ENCODE peak calls at places on chromosomes 6 and 20, in eight cellular contexts. L is heart right ventricle; F is ecto neural progenitor cell; O is fibroblast of pulmonary artery; M is GOT3; S is H7; B is activated CD4-positive, alpha-beta T cell treated with anti-CD3 and anti-CD28 coated beads for 1 hour; Z is HFFc6. J is an unnamed sample.

GRCh38 chr6:53624491-53624890 is 41.1 kb downstream of the KLHL31 start:
- DNase-seq in B (no peak), Z (no peak), F (no peak), L (no peak), S (no peak), M (no peak), O (no peak), J (no peak)

GRCh38 chr6:155787168-155787567 is 331.5 kb upstream of the NOX3 start:
- DNase-seq in B (no peak), S (no peak), M (no peak), L (no peak), O (no peak), F (no peak), Z (no peak), J (no peak)

GRCh38 chr6:84252140-84252539 is 24.7 kb upstream of the CEP162 start:
- DNase-seq in L (no peak), Z (no peak), S (no peak), F (no peak), B (no peak), O (peak; percentile 57), M (no peak), J (no peak)

GRCh38 chr6:52909131-52909530 is 367 bp downstream of the GSTA3 start:
- DNase-seq in M (no peak), Z (no peak), S (no peak), O (no peak), F (no peak), L (no peak), B (no peak), J (no peak)

GRCh38 chr20:60407011-60407771 is 449.0 kb downstream of the CDH26 start:
- DNase-seq in F (no peak), M (no peak), S (no peak), B (no peak), L (no peak), O (no peak), Z (no peak), J (no peak)

GRCh38 chr6:157514659-157515496 is 133.9 kb downstream of the ZDHHC14 start:
- DNase-seq in B (no peak), F (no peak), L (no peak), M (no peak), S (no peak), Z (peak; percentile 79), O (peak; percentile 61), J (peak; percentile 67)

GRCh38 chr20:38673731-38674177 is 50.5 kb upstream of the SLC32A1 start:
- DNase-seq in B (no peak), L (no peak), S (no peak), F (no peak), Z (no peak), M (no peak), O (no peak), J (no peak)

GRCh38 chr6:52511572-52512151 is 65.2 kb downstream of the TRAM2 start:
- DNase-seq in O (no peak), L (no peak), B (no peak), F (no peak), M (no peak), Z (peak; percentile 65), S (no peak), J (no peak)

GRCh38 chr6:4403828-4404227 is 268.5 kb upstream of the ECI2 start:
- DNase-seq in B (no peak), M (no peak), L (no peak), S (no peak), Z (no peak), O (peak; percentile 37), F (no peak), J (no peak)

GRCh38 chr6:20657274-20657800 is 123.1 kb downstream of the CDKAL1 start:
- DNase-seq in F (no peak), L (no peak), O (no peak), Z (no peak), S (no peak), B (no peak), M (no peak), J (no peak)

GRCh38 chr6:37314803-37315515 is 38.8 kb upstream of the RNF8 start:
- DNase-seq in Z (no peak), M (no peak), O (peak; percentile 90), B (no peak), F (no peak), S (peak; percentile 53), L (no peak), J (peak; percentile 36)

GRCh38 chr6:111472933-111473435 is 10.0 kb downstream of the REV3L start:
- DNase-seq in F (no peak), S (no peak), O (no peak), M (no peak), Z (no peak), L (no peak), B (no peak), J (no peak)

GRCh38 chr6:107636486-107636885 is 146.6 kb downstream of the SOBP start:
- DNase-seq in O (no peak), F (no peak), Z (no peak), M (no peak), L (no peak), B (no peak), S (peak; percentile 78), J (no peak)

GRCh38 chr6:132865364-132865763 is 51.0 kb downstream of the RPS12 start:
- DNase-seq in B (no peak), O (no peak), S (no peak), Z (no peak), L (no peak), F (no peak), M (no peak), J (no peak)

GRCh38 chr20:62043131-62043914 is 22.4 kb downstream of the TAF4 start:
- DNase-seq in Z (no peak), O (peak; percentile 62), L (peak; percentile 2), F (no peak), M (no peak), S (no peak), B (no peak), J (no peak)

GRCh38 chr20:59441860-59442810 is 141.7 kb downstream of the EDN3 start:
- DNase-seq in F (no peak), Z (no peak), O (no peak), S (no peak), L (no peak), M (no peak), B (no peak), J (no peak)

GRCh38 chr6:22886881-22887581 is 317.7 kb downstream of the HDGFL1 start:
- DNase-seq in O (peak; percentile 23), F (no peak), S (no peak), L (no peak), M (no peak), Z (peak; percentile 53), B (no peak), J (no peak)

GRCh38 chr6:5012531-5012930 is 8.7 kb upstream of the RPP40 start:
- DNase-seq in M (no peak), B (no peak), L (no peak), O (peak; percentile 33), F (no peak), S (no peak), Z (peak; percentile 55), J (no peak)

GRCh38 chr6:130843575-130844320 is 16.5 kb downstream of the SMLR1 start:
- DNase-seq in Z (peak; percentile 54), L (no peak), B (no peak), F (no peak), O (peak; percentile 56), M (no peak), S (no peak), J (peak; percentile 27)

GRCh38 chr6:127516676-127517273 is 2.4 kb downstream of the MTCL3 start:
- DNase-seq in B (no peak), O (peak; percentile 56), S (peak; percentile 72), M (no peak), L (no peak), F (peak; percentile 67), Z (peak; percentile 41), J (peak; percentile 55)

GRCh38 chr6:157128235-157128761 is 195.0 kb downstream of the TMEM242 start:
- DNase-seq in S (no peak), M (no peak), B (no peak), L (no peak), F (no peak), Z (no peak), O (no peak), J (no peak)

GRCh38 chr6:90222724-90223198 is 73.9 kb downstream of the BACH2 start:
- DNase-seq in Z (no peak), B (peak; percentile 46), L (no peak), O (no peak), S (no peak), F (no peak), M (no peak), J (peak; percentile 52)

GRCh38 chr6:165962361-165962760 is 205.3 kb downstream of the TBXT start:
- DNase-seq in L (no peak), S (no peak), Z (no peak), O (no peak), F (no peak), B (no peak), M (no peak), J (no peak)

GRCh38 chr6:128655978-128656498 is 135.6 kb upstream of the PTPRK start:
- DNase-seq in Z (peak; percentile 89), L (no peak), B (no peak), F (no peak), S (no peak), O (peak; percentile 85), M (no peak), J (peak; percentile 88)

GRCh38 chr20:50288128-50288623 is 97.5 kb downstream of the CEBPB start:
- DNase-seq in S (no peak), F (no peak), O (no peak), B (no peak), L (no peak), Z (no peak), M (no peak), J (no peak)

GRCh38 chr20:52056203-52057062 is 135.1 kb downstream of the ZFP64 start:
- DNase-seq in O (peak; percentile 86), S (no peak), L (no peak), B (no peak), F (no peak), Z (peak; percentile 93), M (no peak), J (peak; percentile 94)

GRCh38 chr6:39301606-39302005 is 12.6 kb downstream of the KCNK17 start:
- DNase-seq in M (no peak), F (peak; percentile 61), B (no peak), O (peak; percentile 3), Z (no peak), L (no peak), S (peak; percentile 95), J (no peak)

GRCh38 chr6:88884361-88884760 is 79.1 kb downstream of the RNGTT start:
- DNase-seq in Z (no peak), L (no peak), F (no peak), B (no peak), S (no peak), O (no peak), M (no peak), J (no peak)

GRCh38 chr6:129908858-129909257 is 47.7 kb upstream of the TMEM244 start:
- DNase-seq in M (no peak), L (no peak), F (no peak), Z (no peak), O (no peak), S (no peak), B (no peak), J (no peak)

GRCh38 chr6:79824231-79824630 is 123.1 kb downstream of the ELOVL4 start:
- DNase-seq in L (no peak), M (no peak), O (peak; percentile 5), F (no peak), S (no peak), B (no peak), Z (no peak), J (peak; percentile 13)

GRCh38 chr6:30556714-30556963 is 350 bp upstream of the GNL1 start:
- DNase-seq in M (no peak), O (no peak), S (no peak), L (peak; percentile 81), F (no peak), B (peak; percentile 71), Z (no peak), J (peak; percentile 79)

GRCh38 chr6:145368075-145368474 is 367.2 kb downstream of the EPM2A start:
- DNase-seq in B (no peak), Z (no peak), L (no peak), F (no peak), O (peak; percentile 18), S (no peak), M (no peak), J (no peak)

GRCh38 chr6:110944681-110945151 is 13.8 kb upstream of the GTF3C6 start:
- DNase-seq in M (no peak), F (no peak), B (no peak), S (no peak), Z (peak; percentile 97), L (no peak), O (peak; percentile 73), J (peak; percentile 89)

GRCh38 chr20:53773792-53774371 is 180.2 kb upstream of the ZNF217 start:
- DNase-seq in M (peak; percentile 63), Z (peak; percentile 99), O (peak; percentile 92), S (no peak), F (no peak), B (no peak), L (no peak), J (peak; percentile 98)